ENCODE peak calls at places on chromosomes 2 and 18, in ten cellular contexts. N is lower lobe of right lung, Z is WERI-Rb-1, M is cardiac fibroblast, R is osteocyte, G is AG09319, D is kidney epithelial cell, P is HCT116, H is AG09309, X is H9. A is an unnamed sample.

GRCh38 chr2:199490049-199490448 is 32.3 kb upstream of the SATB2 start:
- DNase-seq in N (no peak), Z (no peak), M (no peak), R (no peak), G (no peak), D (no peak), P (no peak), H (no peak), X (no peak), A (no peak)

GRCh38 chr2:200679157-200679934 is 93.5 kb downstream of the AOX1 start:
- DNase-seq in N (no peak), Z (no peak), M (no peak), R (no peak), G (no peak), D (no peak), P (no peak), H (no peak), X (no peak), A (no peak)

GRCh38 chr2:5685225-5685624 is 7.0 kb upstream of the SOX11 start:
- DNase-seq in N (no peak), Z (no peak), M (no peak), R (no peak), G (no peak), D (no peak), P (no peak), H (no peak), X (no peak), A (no peak)

GRCh38 chr2:218981390-218982311 is 3.3 kb downstream of the FEV start:
- DNase-seq in N (no peak), Z (peak), M (no peak), R (peak), G (no peak), D (no peak), P (no peak), H (no peak), X (peak), A (peak)

GRCh38 chr2:120036145-120036544 is 23.3 kb downstream of the EPB41L5 start:
- DNase-seq in N (no peak), Z (no peak), M (peak), R (no peak), G (no peak), D (no peak), P (no peak), H (no peak), X (no peak), A (no peak)

GRCh38 chr2:118169359-118170005 is 81.2 kb downstream of the INSIG2 start:
- DNase-seq in N (peak), Z (no peak), M (no peak), R (no peak), G (no peak), D (no peak), P (no peak), H (no peak), X (no peak), A (no peak)

GRCh38 chr2:182228073-182228473 is 198.8 kb downstream of the PDE1A start:
- DNase-seq in N (no peak), Z (no peak), M (no peak), R (no peak), G (no peak), D (no peak), P (no peak), H (no peak), X (no peak), A (no peak)

GRCh38 chr2:238821391-238821790 is 26.5 kb upstream of the TWIST2 start:
- DNase-seq in N (no peak), Z (no peak), M (peak), R (peak), G (no peak), D (peak), P (no peak), H (no peak), X (no peak), A (no peak)

GRCh38 chr2:50769416-50769815 is 262.5 kb downstream of the NRXN1 start:
- DNase-seq in N (no peak), Z (peak), M (no peak), R (no peak), G (no peak), D (no peak), P (no peak), H (no peak), X (no peak), A (no peak)

GRCh38 chr18:9876867-9877654 is 8.7 kb upstream of the TXNDC2 start:
- DNase-seq in N (no peak), Z (peak), M (peak), R (no peak), G (peak), D (no peak), P (peak), H (peak), X (no peak), A (no peak)

GRCh38 chr2:166314022-166314759 is 61.6 kb downstream of the SCN9A start:
- DNase-seq in N (no peak), Z (no peak), M (peak), R (no peak), G (peak), D (peak), P (no peak), H (peak), X (no peak), A (no peak)

GRCh38 chr2:215907147-215907546 is 106.2 kb downstream of the MREG start:
- DNase-seq in N (no peak), Z (no peak), M (no peak), R (no peak), G (no peak), D (no peak), P (no peak), H (no peak), X (no peak), A (no peak)

GRCh38 chr2:215914777-215915165 is 98.6 kb downstream of the MREG start:
- DNase-seq in N (no peak), Z (no peak), M (no peak), R (no peak), G (no peak), D (no peak), P (no peak), H (no peak), X (no peak), A (no peak)

GRCh38 chr2:215914067-215914776 is 99.1 kb downstream of the MREG start:
- DNase-seq in N (no peak), Z (no peak), M (no peak), R (no peak), G (no peak), D (no peak), P (no peak), H (no peak), X (no peak), A (no peak)

GRCh38 chr2:215911686-215912085 is 101.7 kb downstream of the MREG start:
- DNase-seq in N (no peak), Z (peak), M (no peak), R (no peak), G (no peak), D (no peak), P (no peak), H (no peak), X (no peak), A (no peak)

GRCh38 chr2:215912299-215912842 is 101.0 kb downstream of the MREG start:
- DNase-seq in N (no peak), Z (no peak), M (no peak), R (no peak), G (no peak), D (no peak), P (no peak), H (no peak), X (no peak), A (no peak)
- TF ChIP-seq CTCF in N (no peak), Z (no peak), M (peak), R (no peak), G (no peak), D (no peak), P (no peak), H (no peak), X (peak), A (no peak)

GRCh38 chr2:161139098-161139987 is 20.9 kb upstream of the TANK start:
- DNase-seq in N (no peak), Z (no peak), M (peak), R (no peak), G (peak), D (no peak), P (no peak), H (no peak), X (no peak), A (no peak)
- TF ChIP-seq CTCF in N (no peak), Z (no peak), M (no peak), R (no peak), G (no peak), D (no peak), P (no peak), H (no peak), X (no peak), A (no peak)

DNA sequence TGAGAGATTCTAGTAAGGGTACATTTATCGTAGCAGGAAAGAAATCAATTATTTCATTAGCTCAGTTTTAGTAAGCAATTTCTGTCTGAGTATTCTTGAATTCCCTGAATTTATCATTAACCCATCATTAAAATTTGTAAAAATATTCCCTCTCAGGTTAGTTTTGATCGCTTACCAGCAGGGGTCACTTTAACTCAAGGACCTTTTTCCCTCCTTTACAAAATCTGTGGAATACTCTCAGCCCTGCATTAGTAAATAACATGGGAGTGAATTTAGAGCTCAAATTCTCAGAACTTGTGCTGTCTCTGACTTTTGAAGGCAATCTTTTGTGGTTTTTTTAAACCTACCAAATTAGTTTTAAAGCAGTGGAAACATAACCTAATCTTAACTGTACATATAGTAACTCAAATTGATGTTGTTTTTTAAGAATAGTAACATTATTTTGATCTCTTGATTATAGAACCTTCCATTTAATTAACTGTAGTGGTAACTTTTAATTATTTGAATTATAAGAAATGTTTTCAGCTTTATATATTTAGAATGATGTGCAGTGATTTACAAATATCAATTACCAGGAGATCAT is 97.2 kb downstream of the AGPS start:
- DNase-seq in N (no peak), Z (no peak), M (peak), R (no peak), G (no peak), D (no peak), P (peak), H (peak), X (no peak), A (peak)
- TF ChIP-seq CTCF in N (peak), Z (peak), M (peak), R (peak), G (peak), D (peak), P (peak), H (peak), X (peak), A (peak)

DNA sequence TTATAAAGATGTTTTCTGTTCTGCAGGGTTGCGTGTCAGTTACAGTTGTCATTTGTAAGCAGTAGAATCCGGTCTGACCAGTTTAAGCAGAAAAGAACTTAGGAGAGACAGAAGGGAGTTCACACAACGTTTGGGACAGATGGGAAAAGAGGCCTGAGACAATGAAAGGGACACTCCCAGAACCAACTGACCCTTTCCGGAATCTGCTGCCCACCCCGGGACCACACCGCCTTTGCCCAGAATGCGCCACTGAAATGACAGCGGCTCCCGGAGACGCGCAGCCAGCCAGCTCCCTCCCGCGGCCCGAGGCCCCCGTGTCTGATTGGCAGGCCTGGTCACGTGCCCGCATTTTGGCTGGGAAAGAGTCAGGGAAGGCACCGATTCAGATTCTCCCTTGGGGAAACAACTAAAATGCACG is 244.6 kb downstream of the BCL2 start:
- DNase-seq in N (peak), Z (peak), M (peak), R (peak), G (no peak), D (no peak), P (peak), H (no peak), X (peak), A (peak)
- TF ChIP-seq CTCF in N (no peak), Z (no peak), M (no peak), R (no peak), G (no peak), D (no peak), P (no peak), H (no peak), X (no peak), A (no peak)

DNA sequence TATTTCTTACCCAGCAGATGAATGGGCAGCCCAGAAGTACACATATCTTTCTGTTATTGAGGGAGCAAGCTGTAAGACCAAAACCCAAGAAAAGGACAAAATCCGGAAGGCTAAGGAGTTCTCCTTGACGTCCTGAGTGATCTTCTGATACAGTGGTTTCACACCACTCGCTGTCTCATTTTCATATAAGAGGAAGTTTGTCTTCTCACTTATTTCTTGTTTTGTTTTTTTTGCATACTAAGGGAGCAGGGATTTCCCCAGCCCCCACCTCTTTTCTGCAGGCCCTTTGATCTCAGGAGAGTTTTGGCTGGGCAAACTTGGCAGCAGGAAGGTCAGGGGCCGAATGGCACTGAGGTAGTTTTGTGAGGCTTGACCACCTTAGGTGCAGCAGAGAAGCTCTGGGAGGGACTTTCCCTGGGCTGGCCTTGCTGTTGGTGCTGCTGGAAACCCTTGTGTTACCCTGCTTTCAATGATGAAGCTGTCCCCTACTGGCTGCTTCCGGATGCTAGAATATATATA is 13.3 kb downstream of the CHRNA1 start:
- DNase-seq in N (no peak), Z (no peak), M (no peak), R (no peak), G (no peak), D (no peak), P (no peak), H (no peak), X (no peak), A (no peak)
- TF ChIP-seq CTCF in N (no peak), Z (no peak), M (no peak), R (no peak), G (no peak), D (no peak), P (no peak), H (no peak), X (peak), A (no peak)